ENCODE peak calls at places on chromosome 19, in five cellular contexts. One of them, this sample, is unnamed.
A peak's percentile ranks its signal among the peaks of the same experiment; 100 is the strongest.

GRCh38 chr19:36775768-36776167 is 3.2 kb upstream of the ZNF850 start:
- DNase-seq in K562: no peak
- DNase-seq in uterus: peak; percentile 20
- DNase-seq in AG10803: no peak
- DNase-seq in fibroblast of mammary gland: no peak
- DNase-seq in this sample: peak; percentile 76

GRCh38 chr19:9836021-9836420 is 903 bp downstream of the PIN1 start:
- DNase-seq in uterus: no peak
- DNase-seq in fibroblast of mammary gland: peak; percentile 52
- DNase-seq in K562: peak; percentile 8
- DNase-seq in AG10803: peak; percentile 51
- DNase-seq in this sample: no peak

GRCh38 chr19:50835103-50835784 is 1.9 kb upstream of the KLK15 start:
- DNase-seq in fibroblast of mammary gland: no peak
- DNase-seq in uterus: no peak
- DNase-seq in K562: no peak
- DNase-seq in AG10803: peak; percentile 5
- DNase-seq in this sample: no peak

GRCh38 chr19:33432408-33433170 is 59.1 kb downstream of the CEBPG start:
- DNase-seq in uterus: no peak
- DNase-seq in AG10803: no peak
- DNase-seq in K562: no peak
- DNase-seq in fibroblast of mammary gland: no peak
- DNase-seq in this sample: no peak

GRCh38 chr19:33468361-33469170 is 53.0 kb downstream of the PEPD start:
- DNase-seq in AG10803: peak; percentile 31
- DNase-seq in K562: no peak
- DNase-seq in uterus: no peak
- DNase-seq in fibroblast of mammary gland: no peak
- DNase-seq in this sample: no peak

GRCh38 chr19:16853066-16853465 is 23.9 kb downstream of the SIN3B start:
- DNase-seq in fibroblast of mammary gland: no peak
- DNase-seq in K562: no peak
- DNase-seq in uterus: no peak
- DNase-seq in AG10803: no peak
- DNase-seq in this sample: no peak

GRCh38 chr19:43469160-43469480 is 3.7 kb upstream of the LYPD3 start:
- DNase-seq in fibroblast of mammary gland: no peak
- DNase-seq in uterus: no peak
- DNase-seq in K562: no peak
- DNase-seq in AG10803: peak; percentile 47
- DNase-seq in this sample: no peak

GRCh38 chr19:42086770-42087550 is 11.0 kb downstream of the ZNF574 start:
- DNase-seq in uterus: no peak
- DNase-seq in AG10803: no peak
- DNase-seq in fibroblast of mammary gland: no peak
- DNase-seq in K562: peak; percentile 58
- DNase-seq in this sample: no peak

GRCh38 chr19:48489608-48490216 is 20.5 kb downstream of the CYTH2 start:
- DNase-seq in AG10803: peak; percentile 34
- DNase-seq in uterus: peak; percentile 64
- DNase-seq in fibroblast of mammary gland: peak; percentile 50
- DNase-seq in K562: peak; percentile 75
- DNase-seq in this sample: no peak

GRCh38 chr19:52585101-52585500 is 15.0 kb downstream of the ZNF701 start:
- DNase-seq in fibroblast of mammary gland: peak; percentile 22
- DNase-seq in AG10803: no peak
- DNase-seq in K562: no peak
- DNase-seq in uterus: no peak
- DNase-seq in this sample: peak; percentile 61

GRCh38 chr19:6743714-6744380 is 4.4 kb downstream of the TRIP10 start:
- DNase-seq in K562: no peak
- DNase-seq in fibroblast of mammary gland: peak; percentile 36
- DNase-seq in uterus: no peak
- DNase-seq in AG10803: no peak
- DNase-seq in this sample: no peak

GRCh38 chr19:33428627-33429013 is 55.1 kb downstream of the CEBPG start:
- DNase-seq in K562: no peak
- DNase-seq in AG10803: no peak
- DNase-seq in fibroblast of mammary gland: no peak
- DNase-seq in uterus: no peak
- DNase-seq in this sample: no peak

GRCh38 chr19:42445948-42446347 is 3.2 kb upstream of the CXCL17 start:
- DNase-seq in AG10803: no peak
- DNase-seq in fibroblast of mammary gland: no peak
- DNase-seq in uterus: no peak
- DNase-seq in K562: no peak
- DNase-seq in this sample: no peak

GRCh38 chr19:10617409-10618121 is 7.8 kb upstream of the SLC44A2 start:
- DNase-seq in K562: peak; percentile 42
- DNase-seq in fibroblast of mammary gland: peak; percentile 64
- DNase-seq in uterus: no peak
- DNase-seq in AG10803: peak; percentile 90
- DNase-seq in this sample: no peak

GRCh38 chr19:47729799-47730520 is 15.4 kb upstream of the NOP53 start:
- DNase-seq in AG10803: no peak
- DNase-seq in K562: peak; percentile 98
- DNase-seq in fibroblast of mammary gland: peak; percentile 24
- DNase-seq in uterus: peak; percentile 79
- DNase-seq in this sample: peak; percentile 94

GRCh38 chr19:45403781-45404556 is 900 bp downstream of the PPP1R13L start:
- DNase-seq in AG10803: peak; percentile 31
- DNase-seq in uterus: no peak
- DNase-seq in fibroblast of mammary gland: no peak
- DNase-seq in K562: peak; percentile 78
- DNase-seq in this sample: no peak

GRCh38 chr19:33649919-33650305 is 28.2 kb downstream of the CHST8 start:
- DNase-seq in AG10803: no peak
- DNase-seq in uterus: no peak
- DNase-seq in fibroblast of mammary gland: no peak
- DNase-seq in K562: no peak
- DNase-seq in this sample: no peak

GRCh38 chr19:3274245-3275067 is 50.0 kb downstream of the CELF5 start:
- DNase-seq in fibroblast of mammary gland: no peak
- DNase-seq in uterus: no peak
- DNase-seq in AG10803: no peak
- DNase-seq in K562: no peak
- DNase-seq in this sample: no peak

GRCh38 chr19:12000152-12000981 is 35.1 kb downstream of the ZNF433 start:
- DNase-seq in fibroblast of mammary gland: peak; percentile 52
- DNase-seq in AG10803: peak; percentile 20
- DNase-seq in uterus: no peak
- DNase-seq in K562: no peak
- DNase-seq in this sample: no peak

GRCh38 chr19:45103625-45104319 is 10.8 kb downstream of the PPP1R37 start:
- DNase-seq in AG10803: no peak
- DNase-seq in uterus: no peak
- DNase-seq in fibroblast of mammary gland: no peak
- DNase-seq in K562: no peak
- DNase-seq in this sample: no peak

GRCh38 chr19:46907880-46908279 is 47.1 kb downstream of the ARHGAP35 start:
- DNase-seq in AG10803: no peak
- DNase-seq in K562: no peak
- DNase-seq in uterus: peak; percentile 36
- DNase-seq in fibroblast of mammary gland: no peak
- DNase-seq in this sample: no peak

GRCh38 chr19:53394522-53394973 is 401 bp upstream of the ZNF765 start:
- DNase-seq in AG10803: peak; percentile 58
- DNase-seq in K562: no peak
- DNase-seq in uterus: peak; percentile 58
- DNase-seq in fibroblast of mammary gland: peak; percentile 62
- DNase-seq in this sample: peak; percentile 21

GRCh38 chr19:8208119-8208709 is 956 bp upstream of the CERS4 start:
- DNase-seq in AG10803: no peak
- DNase-seq in uterus: peak; percentile 30
- DNase-seq in fibroblast of mammary gland: no peak
- DNase-seq in K562: no peak
- DNase-seq in this sample: no peak
- H3K4me3 ChIP-seq in AG10803: no peak overlapping the region
- H3K4me3 ChIP-seq in uterus: peak overlapping the region; percentile 75
- H3K4me3 ChIP-seq in fibroblast of mammary gland: no peak overlapping the region
- H3K4me3 ChIP-seq in K562: peak overlapping the region; percentile 29
- H3K4me3 ChIP-seq in this sample: peak overlapping the region; percentile 14

DNA sequence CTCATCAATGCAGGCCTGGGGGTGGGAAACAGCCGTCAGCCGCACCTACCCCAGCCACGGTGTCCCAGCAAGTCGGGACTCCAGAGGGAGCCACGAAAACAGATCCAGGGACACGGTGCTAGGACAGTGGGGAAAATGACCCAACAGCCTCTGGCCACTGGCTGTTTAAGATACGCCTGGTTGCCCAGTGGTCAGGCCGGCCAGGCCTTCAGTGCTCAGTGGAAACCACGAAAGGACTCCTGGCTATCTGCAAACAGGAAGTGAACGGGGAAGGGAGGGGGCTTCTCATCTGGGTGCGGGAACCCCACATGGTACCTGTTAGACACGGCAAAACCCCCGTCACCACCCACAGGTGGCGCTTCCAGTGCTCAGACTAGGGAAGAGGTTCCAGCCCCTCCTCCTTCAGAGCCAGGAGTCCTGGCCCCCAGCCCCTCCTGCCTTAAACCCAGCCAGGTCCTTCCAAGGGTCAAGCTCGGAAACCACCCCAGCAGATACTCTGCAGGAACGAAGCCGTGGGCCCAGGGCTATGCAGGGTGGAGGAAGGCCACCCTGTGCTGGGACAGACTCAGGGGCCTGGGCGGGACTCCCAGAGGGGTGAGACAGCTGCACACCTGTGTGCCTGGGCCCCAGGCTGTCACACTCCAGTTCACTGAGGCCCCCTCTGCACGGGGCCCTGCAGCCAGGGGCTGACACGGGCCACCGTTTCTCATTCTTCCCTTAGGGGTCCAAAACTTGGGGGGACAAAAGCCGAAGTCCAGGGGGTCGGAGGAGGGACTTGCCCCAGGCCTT is 4.5 kb downstream of the PPP1R12C start:
- DNase-seq in uterus: peak; percentile 47
- DNase-seq in K562: no peak
- DNase-seq in AG10803: no peak
- DNase-seq in fibroblast of mammary gland: no peak
- DNase-seq in this sample: no peak
- TF ChIP-seq CTCF in uterus: no peak
- TF ChIP-seq CTCF in K562: no peak
- TF ChIP-seq CTCF in AG10803: no peak
- TF ChIP-seq CTCF in fibroblast of mammary gland: no peak
- TF ChIP-seq CTCF in this sample: no peak

GRCh38 chr19:7829561-7830271 is at the start of gene EVI5L:
- DNase-seq in K562: peak; percentile 98
- DNase-seq in fibroblast of mammary gland: peak; percentile 100
- DNase-seq in AG10803: peak; percentile 100
- DNase-seq in uterus: peak; percentile 99
- DNase-seq in this sample: peak; percentile 100

GRCh38 chr19:7830823-7831222 is 805 bp downstream of the EVI5L start:
- DNase-seq in uterus: no peak
- DNase-seq in K562: no peak
- DNase-seq in fibroblast of mammary gland: no peak
- DNase-seq in AG10803: no peak
- DNase-seq in this sample: no peak

GRCh38 chr19:7831452-7831851 is 1.4 kb downstream of the EVI5L start:
- DNase-seq in K562: peak; percentile 70
- DNase-seq in fibroblast of mammary gland: peak; percentile 54
- DNase-seq in uterus: no peak
- DNase-seq in AG10803: peak; percentile 46
- DNase-seq in this sample: no peak

GRCh38 chr19:7830272-7830771 is 304 bp downstream of the EVI5L start:
- DNase-seq in K562: no peak
- DNase-seq in uterus: peak; percentile 44
- DNase-seq in fibroblast of mammary gland: no peak
- DNase-seq in AG10803: no peak
- DNase-seq in this sample: no peak

DNA sequence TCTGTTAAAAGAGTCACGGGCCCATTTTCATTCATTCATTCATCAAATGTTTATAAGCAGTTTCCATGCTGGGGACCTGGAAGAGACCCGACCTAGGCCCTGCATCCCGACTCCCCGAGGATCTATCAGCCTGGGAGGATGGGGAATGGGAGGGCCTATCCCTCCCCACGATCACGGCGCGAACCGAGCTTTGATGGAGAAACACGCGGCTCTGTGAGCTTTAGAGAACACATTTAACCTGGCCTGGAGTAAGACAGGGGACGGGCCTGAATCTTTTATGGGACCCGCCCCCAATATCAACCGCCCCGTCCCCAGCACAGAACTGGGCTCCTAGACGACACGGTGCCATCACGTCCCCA is 877 bp upstream of the EVI5L start:
- DNase-seq in fibroblast of mammary gland: no peak
- DNase-seq in K562: no peak
- DNase-seq in AG10803: no peak
- DNase-seq in uterus: no peak
- DNase-seq in this sample: no peak
- H3K4me3 ChIP-seq in fibroblast of mammary gland: peak overlapping the region; percentile 48
- H3K4me3 ChIP-seq in K562: peak overlapping the region; percentile 47
- H3K4me3 ChIP-seq in AG10803: peak overlapping the region; percentile 41
- H3K4me3 ChIP-seq in uterus: peak overlapping the region; percentile 4
- H3K4me3 ChIP-seq in this sample: no peak overlapping the region

DNA sequence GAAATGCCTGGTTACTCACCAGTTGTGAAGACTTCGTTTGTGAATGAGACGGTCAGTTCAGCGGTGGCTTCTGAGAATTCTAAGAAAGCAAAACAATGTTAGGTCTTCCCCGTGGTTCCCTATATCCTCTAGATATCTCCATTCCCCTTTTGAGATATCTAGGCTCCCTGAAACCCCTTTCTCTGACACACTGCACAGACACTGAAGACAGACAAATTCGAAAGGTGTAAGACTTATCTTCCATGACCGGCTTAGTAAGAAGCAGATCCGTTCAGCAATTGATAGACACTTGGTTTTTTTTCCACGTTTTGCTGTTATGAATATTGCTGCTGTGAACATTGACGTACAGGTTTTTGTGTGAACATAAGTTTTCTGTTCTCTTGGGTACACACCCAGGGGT is 19.4 kb downstream of the GP6 start:
- DNase-seq in uterus: no peak
- DNase-seq in AG10803: no peak
- DNase-seq in fibroblast of mammary gland: no peak
- DNase-seq in K562: no peak
- DNase-seq in this sample: no peak
- TF ChIP-seq CTCF in uterus: no peak
- TF ChIP-seq CTCF in AG10803: no peak
- TF ChIP-seq CTCF in fibroblast of mammary gland: no peak
- TF ChIP-seq CTCF in K562: no peak
- TF ChIP-seq CTCF in this sample: no peak

GRCh38 chr19:30450101-30450500 is 77.9 kb downstream of the ZNF536 start:
- DNase-seq in uterus: peak; percentile 40
- DNase-seq in K562: no peak
- DNase-seq in fibroblast of mammary gland: no peak
- DNase-seq in AG10803: peak; percentile 70
- DNase-seq in this sample: no peak
- H3K4me3 ChIP-seq in uterus: peak overlapping the region; percentile 7
- H3K4me3 ChIP-seq in K562: no peak overlapping the region
- H3K4me3 ChIP-seq in fibroblast of mammary gland: no peak overlapping the region
- H3K4me3 ChIP-seq in AG10803: peak overlapping the region; percentile 61
- H3K4me3 ChIP-seq in this sample: no peak overlapping the region

This sample was measured in lower leg skin.